ENCODE peak calls at places on chromosomes 11 and 22, in eight cellular contexts. One of them, this sample, is unnamed.

GRCh38 chr11:114774599-114775365 is 96.5 kb downstream of the NXPE2 start:
- DNase-seq in dorsolateral prefrontal cortex: peak
- DNase-seq in T-helper 2 cell: no peak
- DNase-seq in AG09309: no peak
- DNase-seq in stimulated activated CD4-positive, alpha-beta T cell treated with anti-CD3 and anti-CD28 coated beads, Interleukin-4, amount 100 ng/mL, for 4 hours: no peak
- DNase-seq in heart right ventricle: peak
- DNase-seq in mesothelial cell of epicardium: peak
- DNase-seq in NCI-H345: peak
- DNase-seq in this sample: no peak

GRCh38 chr22:37525746-37526350 is 6.6 kb upstream of the CARD10 start:
- DNase-seq in T-helper 2 cell: no peak
- DNase-seq in mesothelial cell of epicardium: no peak
- DNase-seq in stimulated activated CD4-positive, alpha-beta T cell treated with anti-CD3 and anti-CD28 coated beads, Interleukin-4, amount 100 ng/mL, for 4 hours: no peak
- DNase-seq in heart right ventricle: no peak
- DNase-seq in NCI-H345: no peak
- DNase-seq in dorsolateral prefrontal cortex: no peak
- DNase-seq in AG09309: no peak
- DNase-seq in this sample: no peak

GRCh38 chr11:65027213-65028067 is at the start of gene SNX15:
- DNase-seq in AG09309: peak
- DNase-seq in heart right ventricle: peak
- DNase-seq in mesothelial cell of epicardium: peak
- DNase-seq in NCI-H345: peak
- DNase-seq in T-helper 2 cell: peak
- DNase-seq in stimulated activated CD4-positive, alpha-beta T cell treated with anti-CD3 and anti-CD28 coated beads, Interleukin-4, amount 100 ng/mL, for 4 hours: peak
- DNase-seq in dorsolateral prefrontal cortex: peak
- DNase-seq in this sample: peak

GRCh38 chr11:8566613-8567210 is 27.3 kb downstream of the STK33 start:
- DNase-seq in dorsolateral prefrontal cortex: no peak
- DNase-seq in stimulated activated CD4-positive, alpha-beta T cell treated with anti-CD3 and anti-CD28 coated beads, Interleukin-4, amount 100 ng/mL, for 4 hours: no peak
- DNase-seq in AG09309: peak
- DNase-seq in mesothelial cell of epicardium: no peak
- DNase-seq in heart right ventricle: no peak
- DNase-seq in NCI-H345: peak
- DNase-seq in T-helper 2 cell: no peak
- DNase-seq in this sample: no peak

GRCh38 chr11:65538232-65538914 is 13.5 kb downstream of the SCYL1 start:
- DNase-seq in heart right ventricle: no peak
- DNase-seq in dorsolateral prefrontal cortex: no peak
- DNase-seq in mesothelial cell of epicardium: no peak
- DNase-seq in stimulated activated CD4-positive, alpha-beta T cell treated with anti-CD3 and anti-CD28 coated beads, Interleukin-4, amount 100 ng/mL, for 4 hours: no peak
- DNase-seq in AG09309: no peak
- DNase-seq in T-helper 2 cell: no peak
- DNase-seq in NCI-H345: no peak
- DNase-seq in this sample: no peak

GRCh38 chr11:111777094-111778046 is 11.2 kb upstream of the PPP2R1B start:
- DNase-seq in heart right ventricle: peak
- DNase-seq in NCI-H345: peak
- DNase-seq in mesothelial cell of epicardium: no peak
- DNase-seq in dorsolateral prefrontal cortex: no peak
- DNase-seq in T-helper 2 cell: no peak
- DNase-seq in stimulated activated CD4-positive, alpha-beta T cell treated with anti-CD3 and anti-CD28 coated beads, Interleukin-4, amount 100 ng/mL, for 4 hours: no peak
- DNase-seq in AG09309: peak
- DNase-seq in this sample: peak

GRCh38 chr11:46382644-46383403 is 1.4 kb downstream of the MDK start:
- DNase-seq in dorsolateral prefrontal cortex: no peak
- DNase-seq in stimulated activated CD4-positive, alpha-beta T cell treated with anti-CD3 and anti-CD28 coated beads, Interleukin-4, amount 100 ng/mL, for 4 hours: no peak
- DNase-seq in NCI-H345: peak
- DNase-seq in AG09309: no peak
- DNase-seq in T-helper 2 cell: no peak
- DNase-seq in heart right ventricle: no peak
- DNase-seq in mesothelial cell of epicardium: no peak
- DNase-seq in this sample: peak

GRCh38 chr22:30947163-30947820 is 21.3 kb downstream of the MORC2 start:
- DNase-seq in AG09309: no peak
- DNase-seq in NCI-H345: peak
- DNase-seq in dorsolateral prefrontal cortex: peak
- DNase-seq in mesothelial cell of epicardium: no peak
- DNase-seq in heart right ventricle: peak
- DNase-seq in stimulated activated CD4-positive, alpha-beta T cell treated with anti-CD3 and anti-CD28 coated beads, Interleukin-4, amount 100 ng/mL, for 4 hours: no peak
- DNase-seq in T-helper 2 cell: no peak
- DNase-seq in this sample: no peak

GRCh38 chr11:575324-575995 is 810 bp upstream of the PHRF1 start:
- DNase-seq in mesothelial cell of epicardium: no peak
- DNase-seq in stimulated activated CD4-positive, alpha-beta T cell treated with anti-CD3 and anti-CD28 coated beads, Interleukin-4, amount 100 ng/mL, for 4 hours: no peak
- DNase-seq in dorsolateral prefrontal cortex: no peak
- DNase-seq in NCI-H345: peak
- DNase-seq in AG09309: no peak
- DNase-seq in heart right ventricle: no peak
- DNase-seq in T-helper 2 cell: no peak
- DNase-seq in this sample: no peak

GRCh38 chr22:30176431-30176830 is 70.1 kb downstream of the LIF start:
- DNase-seq in mesothelial cell of epicardium: no peak
- DNase-seq in T-helper 2 cell: no peak
- DNase-seq in heart right ventricle: no peak
- DNase-seq in dorsolateral prefrontal cortex: no peak
- DNase-seq in AG09309: no peak
- DNase-seq in NCI-H345: no peak
- DNase-seq in stimulated activated CD4-positive, alpha-beta T cell treated with anti-CD3 and anti-CD28 coated beads, Interleukin-4, amount 100 ng/mL, for 4 hours: no peak
- DNase-seq in this sample: no peak

GRCh38 chr22:35467788-35468187 is 67.8 kb downstream of the MCM5 start:
- DNase-seq in T-helper 2 cell: no peak
- DNase-seq in NCI-H345: no peak
- DNase-seq in heart right ventricle: peak
- DNase-seq in mesothelial cell of epicardium: no peak
- DNase-seq in dorsolateral prefrontal cortex: peak
- DNase-seq in AG09309: no peak
- DNase-seq in stimulated activated CD4-positive, alpha-beta T cell treated with anti-CD3 and anti-CD28 coated beads, Interleukin-4, amount 100 ng/mL, for 4 hours: no peak
- DNase-seq in this sample: no peak

This sample was measured in CD8-positive, alpha-beta T cell.